ENCODE peak calls at places on chromosomes 5 and 9, in six cellular contexts. One of them, this sample, is unnamed.
A peak's percentile ranks its signal among the peaks of the same experiment; 100 is the strongest.

GRCh38 chr5:172345886-172346285 is 62.3 kb upstream of the UBTD2 start:
- DNase-seq in adrenal gland: no peak
- DNase-seq in CD4-positive, CD25-positive, alpha-beta regulatory T cell: no peak
- DNase-seq in cardiac muscle cell: no peak
- DNase-seq in upper lobe of right lung: no peak
- DNase-seq in testis: no peak
- DNase-seq in this sample: no peak

GRCh38 chr5:63564789-63565188 is 397.5 kb downstream of the HTR1A start:
- DNase-seq in cardiac muscle cell: no peak
- DNase-seq in adrenal gland: no peak
- DNase-seq in testis: no peak
- DNase-seq in upper lobe of right lung: no peak
- DNase-seq in CD4-positive, CD25-positive, alpha-beta regulatory T cell: no peak
- DNase-seq in this sample: no peak

GRCh38 chr9:102362463-102363138 is 624.2 kb upstream of the GRIN3A start:
- DNase-seq in cardiac muscle cell: no peak
- DNase-seq in adrenal gland: no peak
- DNase-seq in upper lobe of right lung: no peak
- DNase-seq in CD4-positive, CD25-positive, alpha-beta regulatory T cell: no peak
- DNase-seq in testis: no peak
- DNase-seq in this sample: no peak

GRCh38 chr5:88883566-88884434 is 816 bp upstream of the MEF2C start:
- DNase-seq in testis: peak; percentile 78
- DNase-seq in adrenal gland: peak; percentile 76
- DNase-seq in cardiac muscle cell: peak; percentile 88
- DNase-seq in CD4-positive, CD25-positive, alpha-beta regulatory T cell: no peak
- DNase-seq in upper lobe of right lung: peak; percentile 81
- DNase-seq in this sample: no peak

GRCh38 chr5:76595755-76596481 is 27.3 kb downstream of the F2RL2 start:
- DNase-seq in CD4-positive, CD25-positive, alpha-beta regulatory T cell: no peak
- DNase-seq in upper lobe of right lung: no peak
- DNase-seq in cardiac muscle cell: no peak
- DNase-seq in testis: no peak
- DNase-seq in adrenal gland: no peak
- DNase-seq in this sample: no peak

GRCh38 chr9:27181381-27181780 is 72.4 kb downstream of the TEK start:
- DNase-seq in cardiac muscle cell: no peak
- DNase-seq in CD4-positive, CD25-positive, alpha-beta regulatory T cell: no peak
- DNase-seq in testis: no peak
- DNase-seq in upper lobe of right lung: no peak
- DNase-seq in adrenal gland: no peak
- DNase-seq in this sample: no peak

GRCh38 chr5:45093377-45093776 is 284.6 kb downstream of the MRPS30 start:
- DNase-seq in adrenal gland: no peak
- DNase-seq in testis: no peak
- DNase-seq in cardiac muscle cell: peak; percentile 13
- DNase-seq in CD4-positive, CD25-positive, alpha-beta regulatory T cell: no peak
- DNase-seq in upper lobe of right lung: no peak
- DNase-seq in this sample: no peak

GRCh38 chr5:154571325-154572035 is 93.5 kb upstream of the HAND1 start:
- DNase-seq in cardiac muscle cell: no peak
- DNase-seq in testis: no peak
- DNase-seq in CD4-positive, CD25-positive, alpha-beta regulatory T cell: no peak
- DNase-seq in adrenal gland: no peak
- DNase-seq in upper lobe of right lung: no peak
- DNase-seq in this sample: no peak

GRCh38 chr5:96146675-96147074 is 185.0 kb upstream of the ELL2 start:
- DNase-seq in testis: peak; percentile 25
- DNase-seq in cardiac muscle cell: no peak
- DNase-seq in upper lobe of right lung: no peak
- DNase-seq in CD4-positive, CD25-positive, alpha-beta regulatory T cell: no peak
- DNase-seq in adrenal gland: no peak
- DNase-seq in this sample: no peak

GRCh38 chr9:530681-531080 is 310.8 kb upstream of the DMRT1 start:
- DNase-seq in cardiac muscle cell: no peak
- DNase-seq in adrenal gland: peak; percentile 61
- DNase-seq in upper lobe of right lung: no peak
- DNase-seq in CD4-positive, CD25-positive, alpha-beta regulatory T cell: no peak
- DNase-seq in testis: no peak
- DNase-seq in this sample: no peak

GRCh38 chr5:67510204-67510603 is 313.6 kb upstream of the CD180 start:
- DNase-seq in testis: no peak
- DNase-seq in CD4-positive, CD25-positive, alpha-beta regulatory T cell: no peak
- DNase-seq in cardiac muscle cell: no peak
- DNase-seq in adrenal gland: no peak
- DNase-seq in upper lobe of right lung: no peak
- DNase-seq in this sample: no peak

GRCh38 chr5:75571547-75571946 is 39.7 kb upstream of the ANKDD1B start:
- DNase-seq in upper lobe of right lung: no peak
- DNase-seq in testis: no peak
- DNase-seq in adrenal gland: no peak
- DNase-seq in cardiac muscle cell: no peak
- DNase-seq in CD4-positive, CD25-positive, alpha-beta regulatory T cell: no peak
- DNase-seq in this sample: no peak

GRCh38 chr5:132496631-132497487 is 6.3 kb upstream of the IRF1 start:
- DNase-seq in testis: peak; percentile 90
- DNase-seq in upper lobe of right lung: peak; percentile 97
- DNase-seq in cardiac muscle cell: peak; percentile 67
- DNase-seq in CD4-positive, CD25-positive, alpha-beta regulatory T cell: no peak
- DNase-seq in adrenal gland: peak; percentile 94
- DNase-seq in this sample: peak; percentile 69

GRCh38 chr9:94805585-94805984 is 79.1 kb downstream of the AOPEP start:
- DNase-seq in cardiac muscle cell: no peak
- DNase-seq in CD4-positive, CD25-positive, alpha-beta regulatory T cell: no peak
- DNase-seq in upper lobe of right lung: no peak
- DNase-seq in adrenal gland: no peak
- DNase-seq in testis: no peak
- DNase-seq in this sample: no peak

GRCh38 chr9:4315582-4316215 is 15.8 kb upstream of the GLIS3 start:
- DNase-seq in cardiac muscle cell: peak; percentile 81
- DNase-seq in CD4-positive, CD25-positive, alpha-beta regulatory T cell: peak; percentile 60
- DNase-seq in adrenal gland: peak; percentile 82
- DNase-seq in upper lobe of right lung: peak; percentile 89
- DNase-seq in testis: peak; percentile 86
- DNase-seq in this sample: peak; percentile 53

GRCh38 chr9:91844656-91845291 is 105.3 kb downstream of the ROR2 start:
- DNase-seq in testis: peak; percentile 10
- DNase-seq in adrenal gland: no peak
- DNase-seq in cardiac muscle cell: no peak
- DNase-seq in CD4-positive, CD25-positive, alpha-beta regulatory T cell: no peak
- DNase-seq in upper lobe of right lung: no peak
- DNase-seq in this sample: no peak
- H3K4me3 ChIP-seq in testis: no peak overlapping the region
- H3K4me3 ChIP-seq in adrenal gland: no peak overlapping the region
- H3K4me3 ChIP-seq in cardiac muscle cell: no peak overlapping the region
- H3K4me3 ChIP-seq in CD4-positive, CD25-positive, alpha-beta regulatory T cell: no peak overlapping the region
- H3K4me3 ChIP-seq in upper lobe of right lung: no peak overlapping the region
- H3K4me3 ChIP-seq in this sample: no peak overlapping the region

GRCh38 chr5:158727771-158728311 is 371.9 kb downstream of the EBF1 start:
- DNase-seq in upper lobe of right lung: no peak
- DNase-seq in CD4-positive, CD25-positive, alpha-beta regulatory T cell: no peak
- DNase-seq in testis: peak; percentile 70
- DNase-seq in adrenal gland: peak; percentile 52
- DNase-seq in cardiac muscle cell: no peak
- DNase-seq in this sample: no peak
- H3K4me1 ChIP-seq in upper lobe of right lung: peaks cover 5% of the 10 kb centered on the region
- H3K4me1 ChIP-seq in CD4-positive, CD25-positive, alpha-beta regulatory T cell: no peaks in the 10 kb centered on the region
- H3K4me1 ChIP-seq in testis: peaks cover 22% of the 10 kb centered on the region
- H3K4me1 ChIP-seq in adrenal gland: peaks cover 14% of the 10 kb centered on the region
- H3K4me1 ChIP-seq in cardiac muscle cell: no peaks in the 10 kb centered on the region
- H3K4me1 ChIP-seq in this sample: no peaks in the 10 kb centered on the region

GRCh38 chr9:111037744-111038335 is 430 bp downstream of the LPAR1 start:
- DNase-seq in CD4-positive, CD25-positive, alpha-beta regulatory T cell: no peak
- DNase-seq in adrenal gland: peak; percentile 8
- DNase-seq in upper lobe of right lung: peak; percentile 76
- DNase-seq in cardiac muscle cell: peak; percentile 81
- DNase-seq in testis: peak; percentile 46
- DNase-seq in this sample: no peak
- H3K4me3 ChIP-seq in CD4-positive, CD25-positive, alpha-beta regulatory T cell: no peak overlapping the region
- H3K4me3 ChIP-seq in adrenal gland: peak overlapping the region; percentile 7
- H3K4me3 ChIP-seq in upper lobe of right lung: peak overlapping the region; percentile 60
- H3K4me3 ChIP-seq in cardiac muscle cell: peak overlapping the region; percentile 55
- H3K4me3 ChIP-seq in testis: peak overlapping the region; percentile 78
- H3K4me3 ChIP-seq in this sample: no peak overlapping the region

GRCh38 chr5:14269395-14269794 is 126.3 kb downstream of the TRIO start:
- DNase-seq in adrenal gland: no peak
- DNase-seq in CD4-positive, CD25-positive, alpha-beta regulatory T cell: no peak
- DNase-seq in cardiac muscle cell: no peak
- DNase-seq in testis: no peak
- DNase-seq in upper lobe of right lung: no peak
- DNase-seq in this sample: no peak
- H3K4me1 ChIP-seq in adrenal gland: peaks cover 40% of the 10 kb centered on the region
- H3K4me1 ChIP-seq in CD4-positive, CD25-positive, alpha-beta regulatory T cell: no peaks in the 10 kb centered on the region
- H3K4me1 ChIP-seq in cardiac muscle cell: peaks cover 73% of the 10 kb centered on the region
- H3K4me1 ChIP-seq in testis: peaks cover 14% of the 10 kb centered on the region
- H3K4me1 ChIP-seq in upper lobe of right lung: peaks cover 36% of the 10 kb centered on the region
- H3K4me1 ChIP-seq in this sample: peaks cover 5% of the 10 kb centered on the region

DNA sequence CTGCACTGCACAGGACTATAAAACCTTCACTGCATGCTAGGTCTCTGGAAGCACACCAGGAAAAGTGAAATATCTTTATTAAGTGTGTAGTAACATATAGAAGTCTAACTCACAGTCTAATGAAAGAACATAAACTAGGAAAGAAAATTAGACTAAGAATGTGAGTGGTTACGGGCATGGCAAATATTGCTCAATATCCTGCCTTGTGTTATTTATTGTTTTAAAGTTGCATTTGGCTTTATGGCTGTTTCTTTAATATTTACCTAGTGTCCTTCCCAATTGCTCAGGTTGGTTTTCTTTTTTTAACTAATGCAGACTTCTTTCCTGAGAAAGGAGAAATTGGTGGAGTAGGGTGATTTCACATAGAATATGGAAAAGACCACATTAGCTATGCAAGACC is 342.3 kb downstream of the KIAA0825 start:
- DNase-seq in CD4-positive, CD25-positive, alpha-beta regulatory T cell: no peak
- DNase-seq in adrenal gland: no peak
- DNase-seq in testis: no peak
- DNase-seq in cardiac muscle cell: no peak
- DNase-seq in upper lobe of right lung: no peak
- DNase-seq in this sample: no peak
- H3K4me3 ChIP-seq in CD4-positive, CD25-positive, alpha-beta regulatory T cell: no peak overlapping the region
- H3K4me3 ChIP-seq in adrenal gland: no peak overlapping the region
- H3K4me3 ChIP-seq in testis: no peak overlapping the region
- H3K4me3 ChIP-seq in cardiac muscle cell: no peak overlapping the region
- H3K4me3 ChIP-seq in upper lobe of right lung: no peak overlapping the region
- H3K4me3 ChIP-seq in this sample: no peak overlapping the region

DNA sequence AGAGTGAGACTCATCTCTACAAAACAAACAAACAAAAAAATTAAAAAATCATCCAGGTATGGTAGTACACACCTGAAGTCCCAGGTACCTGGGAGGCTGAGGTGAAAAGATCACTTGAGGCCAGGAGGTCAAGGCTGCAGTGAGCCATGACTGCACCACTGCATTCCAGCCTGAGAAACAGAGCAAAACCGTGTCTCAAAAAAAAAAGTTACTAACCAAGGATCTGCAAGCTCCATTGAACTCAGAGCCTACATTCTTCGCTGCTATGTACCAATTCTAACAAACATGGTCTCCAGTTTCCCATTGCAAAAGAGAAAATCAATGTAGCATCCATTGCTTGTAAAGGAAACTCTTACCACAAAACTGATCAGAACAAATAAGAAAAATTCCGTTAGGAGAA is 33.5 kb downstream of the MTMR12 start:
- DNase-seq in cardiac muscle cell: no peak
- DNase-seq in CD4-positive, CD25-positive, alpha-beta regulatory T cell: no peak
- DNase-seq in adrenal gland: no peak
- DNase-seq in testis: no peak
- DNase-seq in upper lobe of right lung: no peak
- DNase-seq in this sample: no peak
- H3K4me1 ChIP-seq in cardiac muscle cell: peaks cover 18% of the 10 kb centered on the region
- H3K4me1 ChIP-seq in CD4-positive, CD25-positive, alpha-beta regulatory T cell: peaks cover 34% of the 10 kb centered on the region
- H3K4me1 ChIP-seq in adrenal gland: peaks cover 36% of the 10 kb centered on the region
- H3K4me1 ChIP-seq in testis: peaks cover 18% of the 10 kb centered on the region
- H3K4me1 ChIP-seq in upper lobe of right lung: peaks cover 27% of the 10 kb centered on the region
- H3K4me1 ChIP-seq in this sample: peaks cover 23% of the 10 kb centered on the region

This sample was measured in CD8-positive, alpha-beta memory T cell.